ENCODE peak calls at places on chromosomes 16 and 17, in four cellular contexts. U is neuronal stem cell, N is substantia nigra, Y is left ventricle myocardium inferior. G is an unnamed sample.

GRCh38 chr16:16073884-16074781 is 124.7 kb downstream of the ABCC1 start:
- DNase-seq in U (peak; percentile 18), N (no peak), Y (no peak), G (no peak)

GRCh38 chr17:42055496-42055895 is 5.1 kb upstream of the C17orf113 start:
- DNase-seq in U (no peak), N (no peak), Y (no peak), G (no peak)

GRCh38 chr17:34254651-34255380 is at the start of gene CCL2:
- DNase-seq in U (no peak), N (peak; percentile 35), Y (peak; percentile 75), G (no peak)

GRCh38 chr17:80124351-80124981 is 22.5 kb downstream of the EIF4A3 start:
- DNase-seq in U (peak; percentile 36), N (no peak), Y (no peak), G (no peak)

GRCh38 chr17:67503184-67503583 is 126.1 kb downstream of the PITPNC1 start:
- DNase-seq in U (no peak), N (no peak), Y (no peak), G (no peak)

GRCh38 chr17:56592487-56593072 is 919 bp upstream of the NOG start:
- DNase-seq in U (peak; percentile 87), N (peak; percentile 56), Y (peak; percentile 58), G (peak; percentile 23)

GRCh38 chr17:77370536-77370935 is 229.8 kb downstream of the SEC14L1 start:
- DNase-seq in U (no peak), N (no peak), Y (no peak), G (no peak)

GRCh38 chr17:76107507-76107906 is 3.9 kb upstream of the EXOC7 start:
- DNase-seq in U (no peak), N (no peak), Y (no peak), G (no peak)

GRCh38 chr16:66207139-66207863 is 159.2 kb upstream of the CDH5 start:
- DNase-seq in U (no peak), N (no peak), Y (no peak), G (no peak)

GRCh38 chr16:19400709-19401108 is 17.0 kb upstream of the TMC5 start:
- DNase-seq in U (no peak), N (no peak), Y (no peak), G (no peak)

GRCh38 chr17:82896071-82897000 is 56.5 kb upstream of the ZNF750 start:
- DNase-seq in U (no peak), N (no peak), Y (no peak), G (no peak)

GRCh38 chr17:73391331-73392265 is 79.8 kb upstream of the CDC42EP4 start:
- DNase-seq in U (no peak), N (no peak), Y (no peak), G (no peak)

GRCh38 chr16:82639263-82639662 is 12.5 kb downstream of the CDH13 start:
- DNase-seq in U (no peak), N (no peak), Y (no peak), G (no peak)

GRCh38 chr16:82634955-82635610 is 8.3 kb downstream of the CDH13 start:
- DNase-seq in U (no peak), N (no peak), Y (no peak), G (no peak)

GRCh38 chr16:82638095-82638798 is 11.5 kb downstream of the CDH13 start:
- DNase-seq in U (no peak), N (no peak), Y (no peak), G (no peak)

GRCh38 chr16:82636485-82636884 is 9.7 kb downstream of the CDH13 start:
- DNase-seq in U (no peak), N (no peak), Y (no peak), G (no peak)

DNA sequence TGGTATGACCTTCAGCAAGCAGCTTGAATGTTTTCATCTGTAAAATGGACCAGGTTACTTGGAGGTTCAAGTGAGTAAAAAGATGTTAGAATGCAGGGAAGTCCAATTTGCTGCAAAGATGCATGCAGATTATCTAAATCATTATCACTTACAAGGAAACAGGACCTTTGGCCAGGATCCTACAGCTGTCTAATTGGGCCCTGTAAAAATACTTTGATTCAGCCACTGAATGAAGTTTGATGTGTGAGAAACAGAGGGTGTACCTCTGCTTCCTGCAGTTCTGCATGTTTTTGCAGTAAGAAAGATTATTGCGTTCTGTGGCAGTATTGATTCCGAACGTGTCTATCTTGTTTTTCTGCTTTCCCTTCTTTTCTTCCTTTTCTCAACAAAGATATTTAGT is 10.2 kb downstream of the CDH13 start:
- DNase-seq in U (no peak), N (no peak), Y (no peak), G (no peak)
- H3K27ac ChIP-seq in U (no peak overlapping the region), N (no peak overlapping the region), Y (no peak overlapping the region), G (no peak overlapping the region)

DNA sequence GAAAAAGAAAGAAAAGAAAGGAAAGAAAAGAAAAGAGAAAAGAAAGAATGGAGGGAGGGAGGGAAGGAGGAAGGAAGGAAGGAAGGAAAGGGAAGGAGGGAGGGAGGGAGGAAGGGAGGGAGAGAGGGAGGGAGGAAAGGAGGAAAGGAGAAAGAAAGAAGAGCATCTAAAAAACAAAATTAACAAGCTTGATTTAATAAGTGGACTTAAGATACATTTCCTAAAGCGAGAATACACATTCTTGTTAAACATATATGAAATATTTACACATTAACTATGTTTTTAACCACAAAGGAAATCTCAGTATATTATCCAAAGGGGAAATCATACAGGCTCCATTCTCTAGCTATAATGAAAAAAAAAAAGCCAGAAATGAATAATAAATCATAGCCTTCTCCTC is 47.3 kb upstream of the IRX5 start:
- DNase-seq in U (no peak), N (no peak), Y (no peak), G (no peak)
- H3K27ac ChIP-seq in U (no peak overlapping the region), N (no peak overlapping the region), Y (no peak overlapping the region), G (no peak overlapping the region)

GRCh38 chr17:72126575-72127486 is 6.0 kb downstream of the SOX9 start:
- DNase-seq in U (no peak), N (peak; percentile 14), Y (no peak), G (no peak)
- H3K27ac ChIP-seq in U (peak overlapping the region; percentile 45), N (no peak overlapping the region), Y (peak overlapping the region; percentile 85), G (peak overlapping the region; percentile 74)

DNA sequence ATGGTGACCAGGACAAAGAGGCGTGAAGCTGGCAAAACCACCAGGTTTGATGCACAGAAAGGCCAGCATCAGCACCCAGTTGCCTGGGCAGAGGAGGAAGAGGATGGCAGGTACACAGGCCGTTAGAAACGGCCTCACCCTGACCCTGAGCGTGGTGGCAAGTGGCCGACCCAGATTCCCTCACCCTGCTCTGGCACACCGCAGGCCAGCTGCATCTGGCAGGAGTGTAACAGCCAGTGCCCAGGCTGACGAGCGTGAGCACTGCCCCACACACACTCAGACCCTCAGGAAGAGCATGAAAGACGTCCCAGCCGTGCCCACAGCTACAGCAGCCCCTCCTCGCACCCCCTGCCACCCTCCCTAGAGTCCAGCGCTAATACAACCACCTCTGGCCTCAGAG is 82.0 kb downstream of the ANKRD11 start:
- DNase-seq in U (no peak), N (peak; percentile 20), Y (peak; percentile 57), G (no peak)
- H3K27ac ChIP-seq in U (no peak overlapping the region), N (peak overlapping the region; percentile 35), Y (peak overlapping the region; percentile 31), G (no peak overlapping the region)